ENCODE peak calls at places on chromosomes 4 and X, in six cellular contexts. O is suprapubic skin, U is upper lobe of left lung, L is H1, R is A549, N is K562. M is an unnamed sample.

GRCh38 chr4:80225628-80226027 is 28.3 kb downstream of the PRDM8 start:
- DNase-seq in O (no peak), U (no peak), L (no peak), R (no peak), N (no peak), M (no peak)

GRCh38 chrX:126770179-126770578 is 49.4 kb upstream of the PRR32 start:
- DNase-seq in O (no peak), U (no peak), L (no peak), R (peak), N (peak), M (no peak)

GRCh38 chr4:14856076-14856926 is 146.0 kb upstream of the CPEB2 start:
- DNase-seq in O (peak), U (no peak), L (no peak), R (peak), N (peak), M (peak)

GRCh38 chrX:12210921-12211320 is 72.6 kb downstream of the FRMPD4 start:
- DNase-seq in O (no peak), U (no peak), L (no peak), R (peak), N (no peak), M (no peak)

GRCh38 chr4:173590697-173591096 is 60.7 kb upstream of the HAND2 start:
- DNase-seq in O (no peak), U (no peak), L (no peak), R (no peak), N (no peak), M (no peak)

GRCh38 chrX:46662594-46662993 is 89.0 kb downstream of the CHST7 start:
- DNase-seq in O (no peak), U (no peak), L (no peak), R (no peak), N (no peak), M (no peak)

GRCh38 chrX:13938053-13938765 is 91.5 kb downstream of the GEMIN8 start:
- DNase-seq in O (no peak), U (peak), L (peak), R (peak), N (no peak), M (peak)

GRCh38 chrX:22538581-22538980 is 265.9 kb downstream of the CBLL2 start:
- DNase-seq in O (no peak), U (no peak), L (no peak), R (no peak), N (no peak), M (no peak)

GRCh38 chrX:17836830-17837229 is 24.3 kb downstream of the RAI2 start:
- DNase-seq in O (no peak), U (no peak), L (no peak), R (no peak), N (no peak), M (no peak)

GRCh38 chr4:185566425-185566824 is 31.1 kb upstream of the PDLIM3 start:
- DNase-seq in O (no peak), U (no peak), L (no peak), R (no peak), N (no peak), M (peak)

GRCh38 chr4:8369426-8370105 is 71.0 kb downstream of the ACOX3 start:
- DNase-seq in O (no peak), U (no peak), L (no peak), R (no peak), N (no peak), M (no peak)

GRCh38 chr4:6932475-6932874 is 22.8 kb downstream of the TBC1D14 start:
- DNase-seq in O (no peak), U (no peak), L (no peak), R (no peak), N (no peak), M (no peak)

GRCh38 chr4:87066403-87067119 is 131.8 kb downstream of the AFF1 start:
- DNase-seq in O (no peak), U (no peak), L (no peak), R (no peak), N (peak), M (no peak)

GRCh38 chr4:36004231-36004851 is 240.0 kb downstream of the ARAP2 start:
- DNase-seq in O (no peak), U (no peak), L (no peak), R (no peak), N (no peak), M (no peak)
- TF ChIP-seq EP300 in O (no peak), U (no peak), L (no peak), R (no peak), N (no peak), M (no peak)

GRCh38 chr4:120062663-120063195 is 3.9 kb downstream of the MAD2L1 start:
- DNase-seq in O (no peak), U (no peak), L (no peak), R (no peak), N (no peak), M (no peak)
- H3K4me3 ChIP-seq in O (no peak), U (no peak), L (no peak), R (no peak), N (no peak), M (no peak)

DNA sequence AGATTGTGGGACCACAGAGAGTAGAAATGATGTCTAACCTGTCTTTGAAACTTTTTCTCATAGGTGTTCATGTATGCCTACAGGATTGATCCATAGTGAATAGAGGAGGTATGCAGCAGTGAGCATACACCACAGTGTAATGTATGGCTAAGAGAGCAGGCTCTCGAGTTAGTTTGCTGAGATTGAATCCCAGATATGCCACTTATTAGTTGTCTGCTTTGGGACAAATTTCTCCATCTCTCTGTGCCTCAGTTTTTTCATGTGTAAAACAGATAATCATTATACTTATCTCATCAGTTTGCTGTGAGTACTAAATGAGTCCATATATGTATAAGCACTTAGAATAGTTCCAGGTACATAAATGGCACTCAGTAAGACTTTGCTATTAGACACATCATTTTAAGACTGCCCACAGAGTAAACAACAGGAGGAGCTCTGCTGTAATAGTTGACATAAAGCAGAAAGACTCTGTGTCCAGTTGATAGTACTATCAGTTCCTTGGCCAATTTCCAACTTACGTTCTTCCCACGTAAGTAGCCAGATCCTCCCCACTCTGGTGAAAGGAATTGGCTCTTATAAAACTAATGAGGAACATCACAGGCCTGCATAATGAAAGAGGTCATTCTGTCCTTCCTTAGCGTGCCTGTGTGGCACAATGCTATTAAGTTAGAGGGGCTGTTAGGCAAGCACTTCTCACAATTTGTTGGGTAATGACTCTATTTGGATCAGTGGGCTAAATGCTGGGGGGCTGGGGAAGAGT is 20.7 kb upstream of the RNF150 start:
- DNase-seq in O (no peak), U (no peak), L (no peak), R (no peak), N (peak), M (no peak)
- TF ChIP-seq EP300 in O (no peak), U (no peak), L (no peak), R (no peak), N (no peak), M (no peak)

GRCh38 chrX:40082447-40083119 is 15.2 kb downstream of the BCOR start:
- DNase-seq in O (no peak), U (no peak), L (no peak), R (no peak), N (no peak), M (no peak)
- H3K4me3 ChIP-seq in O (peak), U (peak), L (peak), R (no peak), N (no peak), M (peak)

DNA sequence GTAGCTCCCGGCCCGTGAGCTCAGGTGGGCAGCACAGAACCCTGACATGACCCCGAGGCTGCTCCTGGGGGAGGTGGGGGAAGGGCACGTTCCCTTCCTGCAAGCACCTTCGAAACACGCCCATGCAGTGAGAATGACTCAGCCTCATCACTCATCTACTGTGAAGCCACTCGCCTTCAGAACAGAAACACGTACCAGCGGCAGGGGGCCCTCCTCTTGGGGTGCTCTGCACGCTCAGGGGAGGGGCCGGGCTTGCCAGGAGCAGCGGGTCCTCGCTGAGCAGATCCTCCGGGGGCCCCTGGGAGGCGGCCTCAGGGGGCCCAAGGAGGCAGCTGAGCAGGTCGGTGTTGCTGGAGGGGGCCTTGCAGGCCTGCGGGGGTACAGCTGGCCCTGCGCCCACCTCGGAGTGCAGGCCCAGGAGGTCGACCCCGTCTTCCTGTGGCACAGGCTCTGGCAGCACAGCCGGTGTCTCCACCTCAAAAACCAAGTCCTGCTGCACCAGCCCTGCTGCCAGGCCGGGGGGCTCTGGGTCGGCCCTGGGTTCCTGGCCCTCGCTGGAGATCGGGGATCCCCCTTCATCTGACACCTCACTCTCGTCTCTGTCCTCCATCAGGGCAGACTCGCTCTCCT is 40.9 kb upstream of the CPLX1 start:
- DNase-seq in O (no peak), U (no peak), L (no peak), R (no peak), N (peak), M (no peak)
- TF ChIP-seq EP300 in O (no peak), U (no peak), L (no peak), R (no peak), N (no peak), M (no peak)

DNA sequence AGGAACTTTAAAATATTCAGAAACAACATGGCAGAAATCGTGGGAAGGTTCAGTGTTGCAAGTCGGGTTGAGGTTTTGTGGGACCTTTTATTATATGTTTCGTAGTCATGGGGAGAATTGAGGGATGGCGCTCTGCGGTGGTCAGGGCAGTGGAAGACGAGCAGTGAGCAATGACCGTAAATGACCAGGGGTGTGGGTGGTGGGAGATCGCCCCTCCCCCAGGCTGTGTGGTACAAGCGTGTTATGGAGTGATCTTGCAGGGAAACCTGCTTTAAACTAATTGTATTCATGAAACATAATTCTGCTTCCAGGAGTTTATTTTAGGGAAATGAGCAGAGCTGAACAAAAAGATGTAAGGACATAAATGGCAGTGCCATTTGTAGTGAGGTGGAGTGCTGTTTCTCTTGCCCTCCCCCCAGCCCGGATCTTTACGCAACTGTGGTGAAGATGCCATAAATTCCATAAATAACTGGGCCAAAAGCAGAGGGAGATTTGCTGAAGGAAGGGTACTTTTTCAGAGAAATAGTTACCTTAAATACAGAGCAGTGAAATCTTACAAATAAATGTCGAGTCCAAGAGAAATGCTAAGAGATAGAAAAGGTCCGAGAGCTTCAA is 20.2 kb downstream of the GYG2 start:
- DNase-seq in O (no peak), U (no peak), L (no peak), R (peak), N (no peak), M (no peak)
- H3K4me3 ChIP-seq in O (no peak), U (no peak), L (peak), R (no peak), N (no peak), M (no peak)

GRCh38 chr4:124306352-124306751 is 406.2 kb downstream of the ANKRD50 start:
- DNase-seq in O (no peak), U (no peak), L (no peak), R (no peak), N (no peak), M (no peak)
- TF ChIP-seq EP300 in O (no peak), U (no peak), L (no peak), R (no peak), N (no peak), M (no peak)

DNA sequence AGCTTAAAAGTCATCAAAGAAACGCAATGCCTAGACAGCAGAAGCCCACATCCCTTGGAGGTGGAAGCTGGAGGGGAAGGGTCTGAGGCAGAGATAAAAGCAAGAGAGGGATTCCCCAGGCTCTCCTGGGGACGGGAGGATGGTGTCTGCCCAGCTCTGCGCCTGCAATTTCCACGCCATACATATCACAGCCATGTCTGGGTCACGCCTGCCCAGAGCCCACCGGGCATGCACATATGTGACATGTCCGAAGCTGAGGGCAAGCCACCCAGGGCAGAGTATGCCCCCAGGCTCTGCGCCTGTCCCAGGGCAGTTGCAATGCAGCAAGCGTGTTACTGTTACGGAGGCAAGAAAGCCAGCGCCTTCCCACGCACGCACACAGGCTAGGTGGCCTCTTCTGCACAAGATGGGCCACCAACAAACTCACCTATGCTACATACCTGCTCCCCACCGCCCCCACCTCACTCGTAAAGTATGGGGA is 1.2 kb downstream of the FGF13 start:
- DNase-seq in O (peak), U (no peak), L (peak), R (peak), N (no peak), M (peak)
- H3K4me3 ChIP-seq in O (peak), U (peak), L (peak), R (no peak), N (no peak), M (peak)

M was measured in ovary.